ENCODE peak calls at places on chromosome X, in nine cellular contexts. Z is lower lobe of right lung, O is transverse colon, G is esophagus squamous epithelium, N is brain microvascular endothelial cell, D is mucosa of descending colon, I is ascending aorta, J is DND-41, M is GM06990. Y is an unnamed sample.

GRCh38 chrX:9431281-9431680 is 33.6 kb upstream of the TBL1X start:
- DNase-seq in Z (no peak), O (no peak), G (no peak), N (no peak), D (no peak), I (no peak), J (no peak), M (no peak), Y (no peak)

GRCh38 chrX:19593684-19594083 is 78.4 kb upstream of the MAP3K15 start:
- DNase-seq in Z (no peak), O (no peak), G (no peak), N (peak; percentile 16), D (no peak), I (no peak), J (peak; percentile 31), M (no peak), Y (peak; percentile 17)

GRCh38 chrX:138775501-138775900 is 64.0 kb upstream of the FGF13 start:
- DNase-seq in Z (no peak), O (no peak), G (no peak), N (no peak), D (no peak), I (no peak), J (no peak), M (no peak), Y (no peak)

GRCh38 chrX:22247169-22247568 is 25.5 kb upstream of the CBLL2 start:
- DNase-seq in Z (no peak), O (no peak), G (no peak), N (peak; percentile 14), D (no peak), I (no peak), J (no peak), M (no peak), Y (no peak)

GRCh38 chrX:44152867-44153266 is 179.7 kb upstream of the NDP start:
- DNase-seq in Z (no peak), O (no peak), G (no peak), N (no peak), D (no peak), I (no peak), J (no peak), M (no peak), Y (no peak)

GRCh38 chrX:65681810-65682209 is 14.4 kb downstream of the MSN start:
- DNase-seq in Z (no peak), O (no peak), G (no peak), N (no peak), D (no peak), I (no peak), J (no peak), M (no peak), Y (no peak)

GRCh38 chrX:49120104-49120503 is 3.4 kb downstream of the GPKOW start:
- DNase-seq in Z (no peak), O (no peak), G (no peak), N (no peak), D (no peak), I (no peak), J (no peak), M (no peak), Y (no peak)

GRCh38 chrX:110159865-110160264 is 157.0 kb downstream of the TMEM164 start:
- DNase-seq in Z (no peak), O (no peak), G (no peak), N (no peak), D (no peak), I (no peak), J (no peak), M (no peak), Y (no peak)

GRCh38 chrX:96474357-96475125 is 210.1 kb upstream of the DIAPH2 start:
- DNase-seq in Z (no peak), O (no peak), G (no peak), N (no peak), D (no peak), I (no peak), J (no peak), M (no peak), Y (no peak)

GRCh38 chrX:9338986-9339385 is 125.9 kb upstream of the TBL1X start:
- DNase-seq in Z (no peak), O (no peak), G (no peak), N (no peak), D (no peak), I (no peak), J (no peak), M (no peak), Y (no peak)

GRCh38 chrX:140433582-140433981 is 71.3 kb downstream of the SOX3 start:
- DNase-seq in Z (no peak), O (no peak), G (no peak), N (no peak), D (no peak), I (no peak), J (no peak), M (no peak), Y (no peak)

GRCh38 chrX:139932077-139932900 is 564 bp downstream of the ATP11C start:
- DNase-seq in Z (peak; percentile 62), O (peak; percentile 55), G (no peak), N (no peak), D (peak; percentile 73), I (no peak), J (peak; percentile 39), M (peak; percentile 61), Y (peak; percentile 18)

GRCh38 chrX:20141281-20142220 is at the start of gene EIF1AX:
- DNase-seq in Z (peak; percentile 96), O (peak; percentile 99), G (peak; percentile 98), N (peak; percentile 100), D (peak; percentile 96), I (peak; percentile 99), J (peak; percentile 97), M (peak; percentile 99), Y (peak; percentile 99)

GRCh38 chrX:25754399-25754798 is 383.7 kb upstream of the MAGEB18 start:
- DNase-seq in Z (no peak), O (no peak), G (no peak), N (no peak), D (no peak), I (no peak), J (no peak), M (no peak), Y (no peak)

GRCh38 chrX:15376956-15377355 is 7.3 kb downstream of the VEGFD start:
- DNase-seq in Z (no peak), O (no peak), G (no peak), N (no peak), D (no peak), I (no peak), J (no peak), M (no peak), Y (no peak)

GRCh38 chrX:14039344-14039743 is 9.7 kb upstream of the GEMIN8 start:
- DNase-seq in Z (no peak), O (peak; percentile 61), G (no peak), N (peak; percentile 53), D (no peak), I (no peak), J (peak; percentile 44), M (no peak), Y (peak; percentile 49)

GRCh38 chrX:123859409-123859827 is 435 bp upstream of the XIAP start:
- DNase-seq in Z (no peak), O (peak; percentile 79), G (no peak), N (no peak), D (no peak), I (peak; percentile 15), J (no peak), M (no peak), Y (no peak)

GRCh38 chrX:34656467-34656841 is 631 bp downstream of the TMEM47 start:
- DNase-seq in Z (no peak), O (no peak), G (no peak), N (no peak), D (peak; percentile 21), I (no peak), J (no peak), M (no peak), Y (peak; percentile 7)

GRCh38 chrX:32687379-32687778 is 524.0 kb downstream of the DMD start:
- DNase-seq in Z (no peak), O (no peak), G (no peak), N (no peak), D (no peak), I (no peak), J (no peak), M (no peak), Y (no peak)

GRCh38 chrX:17738737-17739535 is 1.6 kb downstream of the SCML1 start:
- DNase-seq in Z (no peak), O (no peak), G (no peak), N (no peak), D (no peak), I (no peak), J (no peak), M (peak; percentile 42), Y (no peak)

GRCh38 chrX:16671005-16671404 is 21.0 kb downstream of the S100G start:
- DNase-seq in Z (no peak), O (no peak), G (no peak), N (peak; percentile 53), D (no peak), I (no peak), J (no peak), M (no peak), Y (no peak)
- TF ChIP-seq CTCF in Z (no peak), O (peak; percentile 11), G (no peak), N (peak; percentile 46), D (no peak), I (no peak), J (peak; percentile 26), M (peak; percentile 39), Y (peak; percentile 5)

DNA sequence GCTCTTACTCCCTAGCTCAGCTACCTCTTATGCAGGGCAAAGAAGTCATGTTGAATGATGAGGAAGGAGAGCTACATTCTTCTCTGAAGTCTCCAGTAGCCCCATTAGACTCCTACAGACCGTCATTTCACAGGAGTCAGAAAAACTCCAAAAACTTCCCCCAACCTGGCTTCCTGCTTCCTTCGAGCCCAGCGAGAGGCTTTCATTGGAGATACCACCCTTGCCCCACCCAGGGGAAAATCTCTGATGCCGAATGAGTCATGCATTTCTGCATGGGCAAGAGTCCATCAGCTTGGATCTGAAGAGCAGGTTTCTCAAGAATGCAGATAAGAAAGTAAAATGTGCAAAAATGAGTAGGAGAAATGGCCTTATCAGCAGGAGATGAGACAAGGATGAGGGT is 53.0 kb downstream of the ARSF start:
- DNase-seq in Z (no peak), O (peak; percentile 9), G (no peak), N (peak; percentile 1), D (no peak), I (no peak), J (no peak), M (no peak), Y (no peak)
- H3K36me3 ChIP-seq in Z (no peaks in the 10 kb centered on the region), O (no peaks in the 10 kb centered on the region), G (no peaks in the 10 kb centered on the region), N (no peaks in the 10 kb centered on the region), D (no peaks in the 10 kb centered on the region), I (no peaks in the 10 kb centered on the region), J (no peaks in the 10 kb centered on the region), M (no peaks in the 10 kb centered on the region), Y (no peaks in the 10 kb centered on the region)

DNA sequence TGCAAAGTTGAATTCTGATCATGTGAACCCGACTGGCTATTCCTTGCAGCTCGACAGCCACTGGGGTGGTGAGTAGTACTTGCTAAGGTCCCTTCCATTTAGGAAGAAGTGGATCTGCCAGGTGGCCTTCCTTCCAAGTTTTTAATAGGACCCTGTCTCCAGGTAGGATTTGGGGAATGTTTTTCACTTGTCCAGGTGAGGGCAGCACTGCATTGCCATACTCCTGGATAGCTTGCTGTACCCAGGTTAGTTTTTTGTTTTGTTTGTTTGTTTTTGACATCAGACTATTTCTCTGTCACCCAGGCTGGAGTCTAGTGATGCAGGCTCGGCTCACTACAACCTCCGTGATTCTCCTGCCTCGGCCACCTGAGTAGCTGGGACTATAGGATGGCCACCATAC is 29.8 kb downstream of the SAGE1 start:
- DNase-seq in Z (no peak), O (no peak), G (no peak), N (no peak), D (no peak), I (no peak), J (no peak), M (no peak), Y (no peak)
- TF ChIP-seq CTCF in Z (no peak), O (no peak), G (no peak), N (peak; percentile 25), D (no peak), I (no peak), J (peak; percentile 37), M (peak; percentile 24), Y (peak; percentile 43)

GRCh38 chrX:47182106-47182700 is 11.4 kb upstream of the UBA1 start:
- DNase-seq in Z (no peak), O (no peak), G (no peak), N (no peak), D (no peak), I (no peak), J (no peak), M (no peak), Y (no peak)
- H3K36me3 ChIP-seq in Z (peaks cover 95% of the 10 kb centered on the region), O (no peaks in the 10 kb centered on the region), G (peaks cover 100% of the 10 kb centered on the region), N (peaks cover 15% of the 10 kb centered on the region), D (no peaks in the 10 kb centered on the region), I (peaks cover 36% of the 10 kb centered on the region), J (peaks cover 85% of the 10 kb centered on the region), M (peaks cover 14% of the 10 kb centered on the region), Y (peaks cover 41% of the 10 kb centered on the region)

Y was measured in WERI-Rb-1.